ENCODE peak calls at places on chromosomes 4 and X, in nine cellular contexts. One of them, this sample, is unnamed.

GRCh38 chr4:152283806-152284470 is 252.0 kb downstream of the FBXW7 start:
- DNase-seq in coronary artery: no peak
- DNase-seq in kidney epithelial cell: no peak
- DNase-seq in GM06990: no peak
- DNase-seq in H9: no peak
- DNase-seq in foreskin fibroblast: no peak
- DNase-seq in lower lobe of right lung: no peak
- DNase-seq in uterus: no peak
- DNase-seq in tibial nerve: no peak
- DNase-seq in this sample: no peak

GRCh38 chr4:2907706-2908293 is 55.4 kb downstream of the NOP14 start:
- DNase-seq in coronary artery: no peak
- DNase-seq in kidney epithelial cell: no peak
- DNase-seq in GM06990: no peak
- DNase-seq in H9: no peak
- DNase-seq in foreskin fibroblast: no peak
- DNase-seq in lower lobe of right lung: no peak
- DNase-seq in uterus: no peak
- DNase-seq in tibial nerve: no peak
- DNase-seq in this sample: no peak

GRCh38 chr4:59838236-59838635 is 1361.9 kb upstream of the ADGRL3 start:
- DNase-seq in coronary artery: no peak
- DNase-seq in kidney epithelial cell: no peak
- DNase-seq in GM06990: no peak
- DNase-seq in H9: no peak
- DNase-seq in foreskin fibroblast: no peak
- DNase-seq in lower lobe of right lung: no peak
- DNase-seq in uterus: no peak
- DNase-seq in tibial nerve: no peak
- DNase-seq in this sample: no peak

GRCh38 chr4:75916091-75916661 is 13.9 kb upstream of the PPEF2 start:
- DNase-seq in coronary artery: no peak
- DNase-seq in kidney epithelial cell: peak; percentile 61
- DNase-seq in GM06990: no peak
- DNase-seq in H9: peak; percentile 34
- DNase-seq in foreskin fibroblast: peak; percentile 32
- DNase-seq in lower lobe of right lung: no peak
- DNase-seq in uterus: no peak
- DNase-seq in tibial nerve: no peak
- DNase-seq in this sample: peak; percentile 66

GRCh38 chr4:55663145-55663544 is 27.0 kb upstream of the NMU start:
- DNase-seq in coronary artery: no peak
- DNase-seq in kidney epithelial cell: no peak
- DNase-seq in GM06990: no peak
- DNase-seq in H9: no peak
- DNase-seq in foreskin fibroblast: no peak
- DNase-seq in lower lobe of right lung: no peak
- DNase-seq in uterus: no peak
- DNase-seq in tibial nerve: no peak
- DNase-seq in this sample: no peak

GRCh38 chrX:70434352-70434866 is 10.2 kb upstream of the DLG3 start:
- DNase-seq in coronary artery: peak; percentile 89
- DNase-seq in kidney epithelial cell: peak; percentile 35
- DNase-seq in GM06990: peak; percentile 82
- DNase-seq in H9: peak; percentile 93
- DNase-seq in foreskin fibroblast: peak; percentile 74
- DNase-seq in lower lobe of right lung: peak; percentile 87
- DNase-seq in uterus: peak; percentile 85
- DNase-seq in tibial nerve: peak; percentile 77
- DNase-seq in this sample: peak; percentile 87

GRCh38 chr4:10098770-10099139 is 17.8 kb downstream of the WDR1 start:
- DNase-seq in coronary artery: no peak
- DNase-seq in kidney epithelial cell: no peak
- DNase-seq in GM06990: no peak
- DNase-seq in H9: no peak
- DNase-seq in foreskin fibroblast: no peak
- DNase-seq in lower lobe of right lung: no peak
- DNase-seq in uterus: no peak
- DNase-seq in tibial nerve: no peak
- DNase-seq in this sample: no peak

GRCh38 chr4:26124753-26125236 is 196.0 kb upstream of the RBPJ start:
- DNase-seq in coronary artery: no peak
- DNase-seq in kidney epithelial cell: no peak
- DNase-seq in GM06990: no peak
- DNase-seq in H9: no peak
- DNase-seq in foreskin fibroblast: peak; percentile 53
- DNase-seq in lower lobe of right lung: no peak
- DNase-seq in uterus: no peak
- DNase-seq in tibial nerve: no peak
- DNase-seq in this sample: no peak

GRCh38 chr4:19945501-19945900 is 306.2 kb upstream of the SLIT2 start:
- DNase-seq in coronary artery: no peak
- DNase-seq in kidney epithelial cell: no peak
- DNase-seq in GM06990: no peak
- DNase-seq in H9: no peak
- DNase-seq in foreskin fibroblast: no peak
- DNase-seq in lower lobe of right lung: no peak
- DNase-seq in uterus: no peak
- DNase-seq in tibial nerve: no peak
- DNase-seq in this sample: no peak

GRCh38 chr4:11323771-11324170 is 104.9 kb downstream of the HS3ST1 start:
- DNase-seq in coronary artery: no peak
- DNase-seq in kidney epithelial cell: no peak
- DNase-seq in GM06990: no peak
- DNase-seq in H9: peak; percentile 28
- DNase-seq in foreskin fibroblast: no peak
- DNase-seq in lower lobe of right lung: no peak
- DNase-seq in uterus: no peak
- DNase-seq in tibial nerve: no peak
- DNase-seq in this sample: no peak

GRCh38 chrX:38400401-38400910 is 48.1 kb downstream of the OTC start:
- DNase-seq in coronary artery: no peak
- DNase-seq in kidney epithelial cell: no peak
- DNase-seq in GM06990: no peak
- DNase-seq in H9: no peak
- DNase-seq in foreskin fibroblast: no peak
- DNase-seq in lower lobe of right lung: no peak
- DNase-seq in uterus: no peak
- DNase-seq in tibial nerve: no peak
- DNase-seq in this sample: no peak

GRCh38 chr4:3145251-3145908 is 70.9 kb downstream of the HTT start:
- DNase-seq in coronary artery: no peak
- DNase-seq in kidney epithelial cell: no peak
- DNase-seq in GM06990: no peak
- DNase-seq in H9: no peak
- DNase-seq in foreskin fibroblast: peak; percentile 21
- DNase-seq in lower lobe of right lung: no peak
- DNase-seq in uterus: no peak
- DNase-seq in tibial nerve: no peak
- DNase-seq in this sample: no peak

GRCh38 chr4:182808673-182809416 is 108.3 kb downstream of the DCTD start:
- DNase-seq in coronary artery: no peak
- DNase-seq in kidney epithelial cell: no peak
- DNase-seq in GM06990: peak; percentile 77
- DNase-seq in H9: no peak
- DNase-seq in foreskin fibroblast: no peak
- DNase-seq in lower lobe of right lung: no peak
- DNase-seq in uterus: no peak
- DNase-seq in tibial nerve: no peak
- DNase-seq in this sample: peak; percentile 75

GRCh38 chr4:151325320-151326246 is at the start of gene SH3D19:
- DNase-seq in coronary artery: peak; percentile 77
- DNase-seq in kidney epithelial cell: no peak
- DNase-seq in GM06990: no peak
- DNase-seq in H9: peak; percentile 52
- DNase-seq in foreskin fibroblast: peak; percentile 58
- DNase-seq in lower lobe of right lung: peak; percentile 79
- DNase-seq in uterus: peak; percentile 77
- DNase-seq in tibial nerve: peak; percentile 55
- DNase-seq in this sample: peak; percentile 41

GRCh38 chr4:155667538-155668511 is 1.2 kb downstream of the GUCY1A1 start:
- DNase-seq in coronary artery: peak; percentile 77
- DNase-seq in kidney epithelial cell: no peak
- DNase-seq in GM06990: peak; percentile 71
- DNase-seq in H9: peak; percentile 46
- DNase-seq in foreskin fibroblast: no peak
- DNase-seq in lower lobe of right lung: peak; percentile 61
- DNase-seq in uterus: peak; percentile 57
- DNase-seq in tibial nerve: no peak
- DNase-seq in this sample: peak; percentile 76

GRCh38 chr4:15690020-15690809 is 8.6 kb downstream of the FAM200B start:
- DNase-seq in coronary artery: no peak
- DNase-seq in kidney epithelial cell: peak; percentile 88
- DNase-seq in GM06990: no peak
- DNase-seq in H9: no peak
- DNase-seq in foreskin fibroblast: peak; percentile 69
- DNase-seq in lower lobe of right lung: no peak
- DNase-seq in uterus: no peak
- DNase-seq in tibial nerve: no peak
- DNase-seq in this sample: no peak

GRCh38 chr4:174697164-174697563 is 131.9 kb downstream of the GLRA3 start:
- DNase-seq in coronary artery: no peak
- DNase-seq in kidney epithelial cell: no peak
- DNase-seq in GM06990: no peak
- DNase-seq in H9: no peak
- DNase-seq in foreskin fibroblast: no peak
- DNase-seq in lower lobe of right lung: no peak
- DNase-seq in uterus: no peak
- DNase-seq in tibial nerve: peak; percentile 14
- DNase-seq in this sample: no peak

GRCh38 chrX:77953708-77954107 is 15.7 kb downstream of the PGAM4 start:
- DNase-seq in coronary artery: no peak
- DNase-seq in kidney epithelial cell: no peak
- DNase-seq in GM06990: no peak
- DNase-seq in H9: no peak
- DNase-seq in foreskin fibroblast: no peak
- DNase-seq in lower lobe of right lung: no peak
- DNase-seq in uterus: no peak
- DNase-seq in tibial nerve: no peak
- DNase-seq in this sample: no peak

GRCh38 chr4:46586566-46586965 is 196.6 kb upstream of the GABRA2 start:
- DNase-seq in coronary artery: no peak
- DNase-seq in kidney epithelial cell: no peak
- DNase-seq in GM06990: no peak
- DNase-seq in H9: peak; percentile 29
- DNase-seq in foreskin fibroblast: no peak
- DNase-seq in lower lobe of right lung: no peak
- DNase-seq in uterus: no peak
- DNase-seq in tibial nerve: no peak
- DNase-seq in this sample: no peak

GRCh38 chrX:135509885-135510284 is 10.6 kb upstream of the INTS6L start:
- DNase-seq in coronary artery: no peak
- DNase-seq in kidney epithelial cell: no peak
- DNase-seq in GM06990: no peak
- DNase-seq in H9: no peak
- DNase-seq in foreskin fibroblast: no peak
- DNase-seq in lower lobe of right lung: no peak
- DNase-seq in uterus: no peak
- DNase-seq in tibial nerve: no peak
- DNase-seq in this sample: no peak

GRCh38 chr4:172815499-172816175 is 353.0 kb upstream of the GALNT7 start:
- DNase-seq in coronary artery: no peak
- DNase-seq in kidney epithelial cell: no peak
- DNase-seq in GM06990: no peak
- DNase-seq in H9: no peak
- DNase-seq in foreskin fibroblast: no peak
- DNase-seq in lower lobe of right lung: no peak
- DNase-seq in uterus: no peak
- DNase-seq in tibial nerve: no peak
- DNase-seq in this sample: no peak

GRCh38 chr4:146029147-146029546 is 90.5 kb upstream of the ZNF827 start:
- DNase-seq in coronary artery: no peak
- DNase-seq in kidney epithelial cell: no peak
- DNase-seq in GM06990: no peak
- DNase-seq in H9: no peak
- DNase-seq in foreskin fibroblast: no peak
- DNase-seq in lower lobe of right lung: no peak
- DNase-seq in uterus: no peak
- DNase-seq in tibial nerve: no peak
- DNase-seq in this sample: no peak

DNA sequence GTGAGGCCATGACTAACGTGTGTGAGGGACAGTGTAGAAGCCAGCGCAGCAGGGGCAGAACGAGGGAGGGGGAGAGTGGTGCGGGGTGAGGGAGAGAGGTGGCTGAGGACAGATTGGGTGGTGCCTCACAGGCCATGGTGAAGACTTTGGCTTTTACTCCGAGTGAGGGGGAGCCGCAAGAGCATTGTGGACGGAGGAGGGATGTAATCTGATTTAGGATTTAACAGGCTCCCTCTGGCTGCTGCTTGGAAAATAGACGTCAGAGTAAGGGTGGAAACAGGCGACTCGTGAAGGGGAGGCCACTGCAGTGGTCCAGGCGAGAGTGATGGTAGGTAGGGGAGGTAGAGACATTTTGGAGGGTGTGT is 13.0 kb downstream of the PPP1R3F start:
- DNase-seq in coronary artery: no peak
- DNase-seq in kidney epithelial cell: no peak
- DNase-seq in GM06990: no peak
- DNase-seq in H9: peak; percentile 53
- DNase-seq in foreskin fibroblast: peak; percentile 11
- DNase-seq in lower lobe of right lung: no peak
- DNase-seq in uterus: peak; percentile 27
- DNase-seq in tibial nerve: no peak
- DNase-seq in this sample: no peak
- TF ChIP-seq CTCF in coronary artery: no peak
- TF ChIP-seq CTCF in kidney epithelial cell: peak; percentile 18
- TF ChIP-seq CTCF in GM06990: no peak
- TF ChIP-seq CTCF in H9: peak; percentile 48
- TF ChIP-seq CTCF in foreskin fibroblast: peak; percentile 12
- TF ChIP-seq CTCF in lower lobe of right lung: no peak
- TF ChIP-seq CTCF in uterus: peak; percentile 35
- TF ChIP-seq CTCF in tibial nerve: peak; percentile 47
- TF ChIP-seq CTCF in this sample: no peak

GRCh38 chr4:166165829-166166420 is 292.9 kb downstream of the TLL1 start:
- DNase-seq in coronary artery: no peak
- DNase-seq in kidney epithelial cell: peak; percentile 35
- DNase-seq in GM06990: peak; percentile 35
- DNase-seq in H9: no peak
- DNase-seq in foreskin fibroblast: peak; percentile 44
- DNase-seq in lower lobe of right lung: no peak
- DNase-seq in uterus: no peak
- DNase-seq in tibial nerve: peak; percentile 12
- DNase-seq in this sample: peak; percentile 36
- TF ChIP-seq CTCF in coronary artery: peak; percentile 32
- TF ChIP-seq CTCF in kidney epithelial cell: peak; percentile 69
- TF ChIP-seq CTCF in GM06990: peak; percentile 62
- TF ChIP-seq CTCF in H9: peak; percentile 84
- TF ChIP-seq CTCF in foreskin fibroblast: peak; percentile 60
- TF ChIP-seq CTCF in lower lobe of right lung: peak; percentile 69
- TF ChIP-seq CTCF in uterus: peak; percentile 61
- TF ChIP-seq CTCF in tibial nerve: peak; percentile 64
- TF ChIP-seq CTCF in this sample: peak; percentile 54

GRCh38 chrX:137891431-137891830 is 325.5 kb downstream of the ZIC3 start:
- DNase-seq in coronary artery: no peak
- DNase-seq in kidney epithelial cell: no peak
- DNase-seq in GM06990: no peak
- DNase-seq in H9: no peak
- DNase-seq in foreskin fibroblast: no peak
- DNase-seq in lower lobe of right lung: no peak
- DNase-seq in uterus: no peak
- DNase-seq in tibial nerve: no peak
- DNase-seq in this sample: no peak
- TF ChIP-seq CTCF in coronary artery: no peak
- TF ChIP-seq CTCF in kidney epithelial cell: no peak
- TF ChIP-seq CTCF in GM06990: no peak
- TF ChIP-seq CTCF in H9: no peak
- TF ChIP-seq CTCF in foreskin fibroblast: no peak
- TF ChIP-seq CTCF in lower lobe of right lung: no peak
- TF ChIP-seq CTCF in uterus: no peak
- TF ChIP-seq CTCF in tibial nerve: no peak
- TF ChIP-seq CTCF in this sample: no peak

GRCh38 chr4:42234817-42235216 is 82.4 kb upstream of the BEND4 start:
- DNase-seq in coronary artery: no peak
- DNase-seq in kidney epithelial cell: no peak
- DNase-seq in GM06990: no peak
- DNase-seq in H9: peak; percentile 34
- DNase-seq in foreskin fibroblast: no peak
- DNase-seq in lower lobe of right lung: no peak
- DNase-seq in uterus: no peak
- DNase-seq in tibial nerve: no peak
- DNase-seq in this sample: no peak
- TF ChIP-seq CTCF in coronary artery: no peak
- TF ChIP-seq CTCF in kidney epithelial cell: no peak
- TF ChIP-seq CTCF in GM06990: no peak
- TF ChIP-seq CTCF in H9: peak; percentile 36
- TF ChIP-seq CTCF in foreskin fibroblast: no peak
- TF ChIP-seq CTCF in lower lobe of right lung: no peak
- TF ChIP-seq CTCF in uterus: no peak
- TF ChIP-seq CTCF in tibial nerve: no peak
- TF ChIP-seq CTCF in this sample: no peak

This sample was measured in GM13976.